ENCODE peak calls at places on chromosomes 5 and 9, in nine cellular contexts. K is ELF-1; C is activated CD4-positive, CD25-positive, alpha-beta regulatory T cell; Y is C1 segment of cervical spinal cord; P is NCI-H1092 treated with DMSO at 0.1 percent for 48 hours; I is dorsolateral prefrontal cortex; A is RWPE1; L is GM23248; R is Calu3. Z is an unnamed sample.

GRCh38 chr5:77181173-77181572 is 29.3 kb upstream of the PDE8B start:
- DNase-seq in P (no peak), R (no peak), A (no peak), L (no peak), C (no peak), K (peak; percentile 19), I (no peak), Y (no peak), Z (no peak)

GRCh38 chr5:142753114-142753764 is 16.9 kb upstream of the ARHGAP26 start:
- DNase-seq in L (peak; percentile 43), I (peak; percentile 84), R (no peak), P (peak; percentile 19), K (no peak), Y (peak; percentile 38), C (no peak), A (peak; percentile 20), Z (peak; percentile 96)

GRCh38 chr5:151663617-151664322 is 22.9 kb downstream of the SPARC start:
- DNase-seq in A (no peak), C (no peak), K (no peak), Y (peak; percentile 25), R (no peak), P (no peak), L (peak; percentile 63), I (peak; percentile 69), Z (no peak)

GRCh38 chr5:112648264-112648663 is 89.4 kb upstream of the APC start:
- DNase-seq in K (no peak), R (no peak), A (no peak), P (no peak), Y (no peak), I (no peak), C (no peak), L (no peak), Z (no peak)

GRCh38 chr5:103256178-103256577 is 2.4 kb upstream of the MACIR start:
- DNase-seq in A (no peak), C (no peak), L (no peak), K (peak; percentile 8), Y (no peak), R (no peak), I (no peak), P (no peak), Z (no peak)

GRCh38 chr9:135524130-135524861 is 3.1 kb downstream of the LCN1 start:
- DNase-seq in A (no peak), I (no peak), C (no peak), P (no peak), L (peak; percentile 44), Y (no peak), R (no peak), K (no peak), Z (no peak)

GRCh38 chr5:1894243-1894642 is 11.5 kb upstream of the IRX4 start:
- DNase-seq in R (no peak), C (no peak), L (no peak), K (no peak), A (no peak), P (no peak), Y (no peak), I (no peak), Z (no peak)

GRCh38 chr9:13606576-13606975 is 327.1 kb upstream of the MPDZ start:
- DNase-seq in C (no peak), P (no peak), L (no peak), Y (no peak), R (no peak), A (no peak), I (no peak), K (no peak), Z (no peak)

GRCh38 chr9:126486276-126486675 is 127.5 kb upstream of the LMX1B start:
- DNase-seq in A (no peak), L (no peak), C (no peak), K (no peak), P (no peak), Y (no peak), R (no peak), I (no peak), Z (no peak)

Z was measured in trophoblast cell.